ENCODE peak calls at places on chromosomes 3 and 15, in seven cellular contexts. One of them, this sample, is unnamed.

GRCh38 chr3:41169038-41169437 is 30.3 kb upstream of the CTNNB1 start:
- DNase-seq in right cardiac atrium: no peak
- DNase-seq in thoracic aorta: no peak
- DNase-seq in GM10248: no peak
- DNase-seq in GM23248: peak
- DNase-seq in H4: no peak
- DNase-seq in nucleus accumbens: no peak
- DNase-seq in this sample: no peak

GRCh38 chr15:44968475-44968874 is 12.0 kb downstream of the TERB2 start:
- DNase-seq in H4: no peak
- DNase-seq in GM10248: no peak
- DNase-seq in GM23248: no peak
- DNase-seq in thoracic aorta: no peak
- DNase-seq in right cardiac atrium: no peak
- DNase-seq in nucleus accumbens: no peak
- DNase-seq in this sample: no peak

GRCh38 chr15:83843511-83843910 is 189.6 kb downstream of the ADAMTSL3 start:
- DNase-seq in nucleus accumbens: no peak
- DNase-seq in thoracic aorta: no peak
- DNase-seq in right cardiac atrium: peak
- DNase-seq in GM23248: peak
- DNase-seq in H4: no peak
- DNase-seq in GM10248: no peak
- DNase-seq in this sample: no peak

GRCh38 chr3:52570076-52570475 is 33.7 kb downstream of the UQCC5 start:
- DNase-seq in GM10248: no peak
- DNase-seq in GM23248: peak
- DNase-seq in nucleus accumbens: no peak
- DNase-seq in right cardiac atrium: no peak
- DNase-seq in thoracic aorta: no peak
- DNase-seq in H4: no peak
- DNase-seq in this sample: no peak

GRCh38 chr3:152060701-152061100 is 187.3 kb downstream of the SUCNR1 start:
- DNase-seq in GM23248: no peak
- DNase-seq in H4: peak
- DNase-seq in right cardiac atrium: no peak
- DNase-seq in thoracic aorta: no peak
- DNase-seq in GM10248: no peak
- DNase-seq in nucleus accumbens: no peak
- DNase-seq in this sample: no peak

GRCh38 chr3:31461441-31461840 is 71.3 kb upstream of the STT3B start:
- DNase-seq in GM23248: peak
- DNase-seq in GM10248: no peak
- DNase-seq in H4: no peak
- DNase-seq in right cardiac atrium: no peak
- DNase-seq in nucleus accumbens: no peak
- DNase-seq in thoracic aorta: no peak
- DNase-seq in this sample: no peak

GRCh38 chr15:99704444-99704838 is 28.8 kb downstream of the LYSMD4 start:
- DNase-seq in right cardiac atrium: no peak
- DNase-seq in H4: peak
- DNase-seq in GM10248: peak
- DNase-seq in GM23248: peak
- DNase-seq in nucleus accumbens: no peak
- DNase-seq in thoracic aorta: no peak
- DNase-seq in this sample: peak

GRCh38 chr3:122774564-122774963 is 19.1 kb downstream of the HSPBAP1 start:
- DNase-seq in GM23248: peak
- DNase-seq in thoracic aorta: no peak
- DNase-seq in GM10248: peak
- DNase-seq in H4: no peak
- DNase-seq in right cardiac atrium: no peak
- DNase-seq in nucleus accumbens: no peak
- DNase-seq in this sample: no peak

GRCh38 chr3:65713016-65713415 is 325.7 kb downstream of the MAGI1 start:
- DNase-seq in GM10248: no peak
- DNase-seq in nucleus accumbens: peak
- DNase-seq in GM23248: peak
- DNase-seq in H4: peak
- DNase-seq in right cardiac atrium: no peak
- DNase-seq in thoracic aorta: no peak
- DNase-seq in this sample: peak